ENCODE peak calls at places on chromosomes 12 and 14, in nine cellular contexts. One of them, this sample, is unnamed.

GRCh38 chr14:99716091-99716849 is 32.2 kb downstream of the CYP46A1 start:
- DNase-seq in ovary: no peak
- DNase-seq in right lobe of liver: peak
- DNase-seq in IMR-90: no peak
- DNase-seq in heart left ventricle: no peak
- DNase-seq in K562: no peak
- DNase-seq in gastrocnemius medialis: no peak
- DNase-seq in endothelial cell of umbilical vein: no peak
- DNase-seq in tibial nerve: no peak
- DNase-seq in this sample: no peak

GRCh38 chr12:85260904-85261303 is 19.1 kb upstream of the ALX1 start:
- DNase-seq in ovary: no peak
- DNase-seq in right lobe of liver: no peak
- DNase-seq in IMR-90: no peak
- DNase-seq in heart left ventricle: no peak
- DNase-seq in K562: no peak
- DNase-seq in gastrocnemius medialis: no peak
- DNase-seq in endothelial cell of umbilical vein: no peak
- DNase-seq in tibial nerve: no peak
- DNase-seq in this sample: no peak

GRCh38 chr14:54981698-54982097 is 45.2 kb downstream of the WDHD1 start:
- DNase-seq in ovary: no peak
- DNase-seq in right lobe of liver: no peak
- DNase-seq in IMR-90: peak
- DNase-seq in heart left ventricle: no peak
- DNase-seq in K562: no peak
- DNase-seq in gastrocnemius medialis: no peak
- DNase-seq in endothelial cell of umbilical vein: peak
- DNase-seq in tibial nerve: no peak
- DNase-seq in this sample: no peak

GRCh38 chr12:82708056-82708455 is 21.4 kb downstream of the TMTC2 start:
- DNase-seq in ovary: no peak
- DNase-seq in right lobe of liver: no peak
- DNase-seq in IMR-90: no peak
- DNase-seq in heart left ventricle: no peak
- DNase-seq in K562: no peak
- DNase-seq in gastrocnemius medialis: no peak
- DNase-seq in endothelial cell of umbilical vein: no peak
- DNase-seq in tibial nerve: no peak
- DNase-seq in this sample: no peak

GRCh38 chr14:100470523-100470897 is 116.7 kb downstream of the BEGAIN start:
- DNase-seq in ovary: no peak
- DNase-seq in right lobe of liver: no peak
- DNase-seq in IMR-90: no peak
- DNase-seq in heart left ventricle: no peak
- DNase-seq in K562: peak
- DNase-seq in gastrocnemius medialis: no peak
- DNase-seq in endothelial cell of umbilical vein: no peak
- DNase-seq in tibial nerve: no peak
- DNase-seq in this sample: no peak

GRCh38 chr12:123150273-123150803 is 552 bp downstream of the PITPNM2 start:
- DNase-seq in ovary: peak
- DNase-seq in right lobe of liver: peak
- DNase-seq in IMR-90: no peak
- DNase-seq in heart left ventricle: peak
- DNase-seq in K562: peak
- DNase-seq in gastrocnemius medialis: peak
- DNase-seq in endothelial cell of umbilical vein: no peak
- DNase-seq in tibial nerve: no peak
- DNase-seq in this sample: peak

GRCh38 chr14:91872517-91873470 is 5.5 kb upstream of the TC2N start:
- DNase-seq in ovary: peak
- DNase-seq in right lobe of liver: peak
- DNase-seq in IMR-90: peak
- DNase-seq in heart left ventricle: peak
- DNase-seq in K562: no peak
- DNase-seq in gastrocnemius medialis: peak
- DNase-seq in endothelial cell of umbilical vein: peak
- DNase-seq in tibial nerve: peak
- DNase-seq in this sample: peak

GRCh38 chr12:80192087-80192486 is 92.8 kb downstream of the OTOGL start:
- DNase-seq in ovary: no peak
- DNase-seq in right lobe of liver: no peak
- DNase-seq in IMR-90: no peak
- DNase-seq in heart left ventricle: no peak
- DNase-seq in K562: no peak
- DNase-seq in gastrocnemius medialis: no peak
- DNase-seq in endothelial cell of umbilical vein: no peak
- DNase-seq in tibial nerve: no peak
- DNase-seq in this sample: no peak

GRCh38 chr12:27236498-27236897 is 7.6 kb upstream of the STK38L start:
- DNase-seq in ovary: no peak
- DNase-seq in right lobe of liver: no peak
- DNase-seq in IMR-90: peak
- DNase-seq in heart left ventricle: no peak
- DNase-seq in K562: no peak
- DNase-seq in gastrocnemius medialis: no peak
- DNase-seq in endothelial cell of umbilical vein: no peak
- DNase-seq in tibial nerve: no peak
- DNase-seq in this sample: no peak

GRCh38 chr12:116975779-116976393 is 65.1 kb downstream of the FBXW8 start:
- DNase-seq in ovary: no peak
- DNase-seq in right lobe of liver: no peak
- DNase-seq in IMR-90: peak
- DNase-seq in heart left ventricle: no peak
- DNase-seq in K562: no peak
- DNase-seq in gastrocnemius medialis: no peak
- DNase-seq in endothelial cell of umbilical vein: no peak
- DNase-seq in tibial nerve: no peak
- DNase-seq in this sample: no peak

GRCh38 chr12:87020071-87020470 is 763.9 kb upstream of the MGAT4C start:
- DNase-seq in ovary: no peak
- DNase-seq in right lobe of liver: no peak
- DNase-seq in IMR-90: no peak
- DNase-seq in heart left ventricle: no peak
- DNase-seq in K562: no peak
- DNase-seq in gastrocnemius medialis: no peak
- DNase-seq in endothelial cell of umbilical vein: no peak
- DNase-seq in tibial nerve: no peak
- DNase-seq in this sample: no peak

GRCh38 chr14:99190696-99191662 is 81.0 kb downstream of the BCL11B start:
- DNase-seq in ovary: no peak
- DNase-seq in right lobe of liver: no peak
- DNase-seq in IMR-90: no peak
- DNase-seq in heart left ventricle: no peak
- DNase-seq in K562: no peak
- DNase-seq in gastrocnemius medialis: no peak
- DNase-seq in endothelial cell of umbilical vein: no peak
- DNase-seq in tibial nerve: no peak
- DNase-seq in this sample: no peak

GRCh38 chr12:108526482-108527234 is 11.6 kb downstream of the FICD start:
- DNase-seq in ovary: no peak
- DNase-seq in right lobe of liver: no peak
- DNase-seq in IMR-90: peak
- DNase-seq in heart left ventricle: no peak
- DNase-seq in K562: no peak
- DNase-seq in gastrocnemius medialis: no peak
- DNase-seq in endothelial cell of umbilical vein: no peak
- DNase-seq in tibial nerve: no peak
- DNase-seq in this sample: no peak
- TF ChIP-seq CTCF in ovary: no peak
- TF ChIP-seq CTCF in right lobe of liver: no peak
- TF ChIP-seq CTCF in IMR-90: no peak
- TF ChIP-seq CTCF in heart left ventricle: no peak
- TF ChIP-seq CTCF in K562: no peak
- TF ChIP-seq CTCF in gastrocnemius medialis: no peak
- TF ChIP-seq CTCF in endothelial cell of umbilical vein: no peak
- TF ChIP-seq CTCF in tibial nerve: no peak
- TF ChIP-seq CTCF in this sample: no peak

GRCh38 chr12:6943719-6944380 is at the start of the genes C12orf57 and RNU7-1:
- DNase-seq in ovary: peak
- DNase-seq in right lobe of liver: peak
- DNase-seq in IMR-90: peak
- DNase-seq in heart left ventricle: peak
- DNase-seq in K562: peak
- DNase-seq in gastrocnemius medialis: peak
- DNase-seq in endothelial cell of umbilical vein: peak
- DNase-seq in tibial nerve: no peak
- DNase-seq in this sample: peak

GRCh38 chr12:6941786-6942185 is 1.8 kb upstream of the RNU7-1 start:
- DNase-seq in ovary: no peak
- DNase-seq in right lobe of liver: no peak
- DNase-seq in IMR-90: no peak
- DNase-seq in heart left ventricle: no peak
- DNase-seq in K562: no peak
- DNase-seq in gastrocnemius medialis: no peak
- DNase-seq in endothelial cell of umbilical vein: no peak
- DNase-seq in tibial nerve: no peak
- DNase-seq in this sample: peak

GRCh38 chr12:6942331-6942665 is 1.3 kb upstream of the RNU7-1 start:
- DNase-seq in ovary: peak
- DNase-seq in right lobe of liver: no peak
- DNase-seq in IMR-90: no peak
- DNase-seq in heart left ventricle: no peak
- DNase-seq in K562: no peak
- DNase-seq in gastrocnemius medialis: peak
- DNase-seq in endothelial cell of umbilical vein: no peak
- DNase-seq in tibial nerve: no peak
- DNase-seq in this sample: no peak

GRCh38 chr12:6944381-6945186 is 762 bp downstream of the C12orf57 start:
- DNase-seq in ovary: peak
- DNase-seq in right lobe of liver: peak
- DNase-seq in IMR-90: peak
- DNase-seq in heart left ventricle: peak
- DNase-seq in K562: peak
- DNase-seq in gastrocnemius medialis: peak
- DNase-seq in endothelial cell of umbilical vein: peak
- DNase-seq in tibial nerve: peak
- DNase-seq in this sample: peak

GRCh38 chr12:6943387-6943718 is 263 bp upstream of the RNU7-1 start:
- DNase-seq in ovary: peak
- DNase-seq in right lobe of liver: peak
- DNase-seq in IMR-90: peak
- DNase-seq in heart left ventricle: peak
- DNase-seq in K562: peak
- DNase-seq in gastrocnemius medialis: peak
- DNase-seq in endothelial cell of umbilical vein: no peak
- DNase-seq in tibial nerve: peak
- DNase-seq in this sample: peak
- H3K27ac ChIP-seq in ovary: peak
- H3K27ac ChIP-seq in right lobe of liver: peak
- H3K27ac ChIP-seq in IMR-90: peak
- H3K27ac ChIP-seq in heart left ventricle: peak
- H3K27ac ChIP-seq in K562: peak
- H3K27ac ChIP-seq in gastrocnemius medialis: peak
- H3K27ac ChIP-seq in endothelial cell of umbilical vein: peak
- H3K27ac ChIP-seq in tibial nerve: peak
- H3K27ac ChIP-seq in this sample: peak

GRCh38 chr14:21308132-21308478 is 28.2 kb downstream of the RPGRIP1 start:
- DNase-seq in ovary: no peak
- DNase-seq in right lobe of liver: no peak
- DNase-seq in IMR-90: no peak
- DNase-seq in heart left ventricle: no peak
- DNase-seq in K562: peak
- DNase-seq in gastrocnemius medialis: no peak
- DNase-seq in endothelial cell of umbilical vein: no peak
- DNase-seq in tibial nerve: no peak
- DNase-seq in this sample: no peak

GRCh38 chr14:21307641-21308040 is 27.8 kb downstream of the RPGRIP1 start:
- DNase-seq in ovary: no peak
- DNase-seq in right lobe of liver: no peak
- DNase-seq in IMR-90: no peak
- DNase-seq in heart left ventricle: no peak
- DNase-seq in K562: no peak
- DNase-seq in gastrocnemius medialis: no peak
- DNase-seq in endothelial cell of umbilical vein: no peak
- DNase-seq in tibial nerve: no peak
- DNase-seq in this sample: no peak

GRCh38 chr14:21309956-21310355 is 30.1 kb downstream of the RPGRIP1 start:
- DNase-seq in ovary: no peak
- DNase-seq in right lobe of liver: no peak
- DNase-seq in IMR-90: no peak
- DNase-seq in heart left ventricle: no peak
- DNase-seq in K562: no peak
- DNase-seq in gastrocnemius medialis: no peak
- DNase-seq in endothelial cell of umbilical vein: no peak
- DNase-seq in tibial nerve: no peak
- DNase-seq in this sample: no peak

GRCh38 chr14:21309238-21309636 is 29.4 kb downstream of the RPGRIP1 start:
- DNase-seq in ovary: no peak
- DNase-seq in right lobe of liver: no peak
- DNase-seq in IMR-90: no peak
- DNase-seq in heart left ventricle: no peak
- DNase-seq in K562: no peak
- DNase-seq in gastrocnemius medialis: no peak
- DNase-seq in endothelial cell of umbilical vein: no peak
- DNase-seq in tibial nerve: no peak
- DNase-seq in this sample: no peak

DNA sequence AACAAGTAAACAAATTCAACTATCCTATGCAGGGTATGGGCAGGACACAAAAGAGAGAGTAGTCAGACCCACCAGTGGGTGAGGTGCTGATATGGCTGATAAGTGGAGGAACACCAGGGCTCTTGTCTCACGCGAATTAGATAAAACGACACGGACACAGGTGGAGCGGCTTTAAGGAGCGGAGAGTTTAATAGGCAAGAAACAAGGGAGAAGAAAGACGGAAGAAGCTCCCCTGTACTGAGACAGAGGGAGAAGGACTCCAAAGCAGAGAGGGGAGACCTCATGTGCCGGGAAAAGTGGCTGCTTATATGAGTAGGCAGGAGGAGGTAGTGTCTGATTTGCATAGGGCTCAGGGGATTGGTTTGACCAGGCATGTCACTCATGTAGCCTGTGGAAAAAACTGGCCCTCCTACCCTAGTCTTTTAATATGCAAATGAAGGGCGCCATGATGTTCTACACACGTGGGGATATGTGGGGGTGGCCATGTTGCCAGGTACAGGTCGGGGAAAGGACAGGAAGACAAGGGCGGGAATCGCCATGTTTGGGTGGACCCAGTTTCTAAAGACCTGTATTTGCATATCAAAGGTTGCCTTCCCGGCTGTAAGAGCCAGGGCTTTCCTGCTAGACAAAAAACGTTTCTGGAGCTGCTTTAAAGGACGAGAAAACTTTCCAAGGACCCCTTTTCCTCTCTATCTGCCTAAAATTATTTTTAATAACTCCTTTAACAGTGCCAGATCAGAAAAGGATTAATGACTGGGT is 28.8 kb downstream of the RPGRIP1 start:
- DNase-seq in ovary: peak
- DNase-seq in right lobe of liver: peak
- DNase-seq in IMR-90: peak
- DNase-seq in heart left ventricle: peak
- DNase-seq in K562: peak
- DNase-seq in gastrocnemius medialis: peak
- DNase-seq in endothelial cell of umbilical vein: peak
- DNase-seq in tibial nerve: peak
- DNase-seq in this sample: peak
- TF ChIP-seq POLR2A in ovary: no peak
- TF ChIP-seq POLR2A in right lobe of liver: peak
- TF ChIP-seq POLR2A in IMR-90: no peak
- TF ChIP-seq POLR2A in heart left ventricle: peak
- TF ChIP-seq POLR2A in K562: peak
- TF ChIP-seq POLR2A in gastrocnemius medialis: no peak
- TF ChIP-seq POLR2A in endothelial cell of umbilical vein: no peak
- TF ChIP-seq POLR2A in tibial nerve: peak
- TF ChIP-seq POLR2A in this sample: no peak

GRCh38 chr12:89424394-89424793 is 72.1 kb upstream of the DUSP6 start:
- DNase-seq in ovary: no peak
- DNase-seq in right lobe of liver: no peak
- DNase-seq in IMR-90: no peak
- DNase-seq in heart left ventricle: no peak
- DNase-seq in K562: no peak
- DNase-seq in gastrocnemius medialis: no peak
- DNase-seq in endothelial cell of umbilical vein: no peak
- DNase-seq in tibial nerve: no peak
- DNase-seq in this sample: no peak
- TF ChIP-seq CTCF in ovary: no peak
- TF ChIP-seq CTCF in right lobe of liver: no peak
- TF ChIP-seq CTCF in IMR-90: no peak
- TF ChIP-seq CTCF in heart left ventricle: no peak
- TF ChIP-seq CTCF in K562: no peak
- TF ChIP-seq CTCF in gastrocnemius medialis: no peak
- TF ChIP-seq CTCF in endothelial cell of umbilical vein: no peak
- TF ChIP-seq CTCF in tibial nerve: no peak
- TF ChIP-seq CTCF in this sample: no peak

This sample was measured in uterus.